ENCODE peak calls at places on chromosomes 4 and X, in four cellular contexts. A is neural crest cell, Z is brain microvascular endothelial cell, F is Right ventricle myocardium inferior. Q is an unnamed sample.

GRCh38 chr4:5940470-5941203 is 47.8 kb upstream of the CRMP1 start:
- DNase-seq in A (no peak), Z (peak), F (no peak), Q (peak)

GRCh38 chrX:51395807-51396728 is 63.4 kb downstream of the NUDT10 start:
- DNase-seq in A (no peak), Z (no peak), F (no peak), Q (no peak)

GRCh38 chr4:2249526-2249991 is 7.6 kb upstream of the HAUS3 start:
- DNase-seq in A (no peak), Z (no peak), F (peak), Q (no peak)

GRCh38 chr4:52721968-52722814 is 29.0 kb downstream of the ERVMER34-1 start:
- DNase-seq in A (peak), Z (peak), F (peak), Q (peak)

GRCh38 chrX:1778817-1779216 is 164.0 kb downstream of the ASMT start:
- DNase-seq in A (no peak), Z (no peak), F (no peak), Q (no peak)

GRCh38 chrX:106921637-106922036 is 1.4 kb downstream of the CLDN2 start:
- DNase-seq in A (no peak), Z (no peak), F (no peak), Q (no peak)

GRCh38 chr4:30950737-30951136 is 230.6 kb downstream of the PCDH7 start:
- DNase-seq in A (no peak), Z (no peak), F (no peak), Q (no peak)

GRCh38 chrX:119687661-119688413 is 5.1 kb downstream of the SEPTIN6 start:
- DNase-seq in A (no peak), Z (no peak), F (no peak), Q (no peak)

GRCh38 chrX:1792636-1793035 is 177.8 kb downstream of the ASMT start:
- DNase-seq in A (no peak), Z (no peak), F (no peak), Q (no peak)

GRCh38 chrX:15761564-15762191 is 23.6 kb downstream of the CA5B start:
- DNase-seq in A (peak), Z (peak), F (no peak), Q (no peak)

GRCh38 chr4:8096690-8097061 is 61.9 kb downstream of the ABLIM2 start:
- DNase-seq in A (no peak), Z (no peak), F (peak), Q (no peak)

GRCh38 chr4:83390965-83391364 is 56.3 kb upstream of the HPSE start:
- DNase-seq in A (no peak), Z (no peak), F (no peak), Q (no peak)

GRCh38 chrX:38282044-38282443 is 45.3 kb downstream of the RPGR start:
- DNase-seq in A (no peak), Z (no peak), F (no peak), Q (no peak)

Q was measured in NCI-H774.